ENCODE peak calls at places on chromosomes 16 and 17, in ten cellular contexts. A, B, Z, M, W, D, H, S, J and I are unnamed samples.

GRCh38 chr17:75267146-75267402 is 4.0 kb downstream of the MIF4GD start:
- DNase-seq in A (no peak), B (no peak), Z (peak; percentile 28), M (no peak), W (no peak), D (no peak), H (no peak), S (no peak), J (no peak), I (no peak)

GRCh38 chr16:55384848-55385247 is 60.8 kb downstream of the IRX6 start:
- DNase-seq in A (no peak), B (no peak), Z (no peak), M (no peak), W (no peak), D (no peak), H (no peak), S (no peak), J (no peak), I (no peak)

GRCh38 chr17:76458580-76459490 is 5.9 kb upstream of the UBE2O start:
- DNase-seq in A (peak; percentile 71), B (no peak), Z (no peak), M (no peak), W (no peak), D (peak; percentile 75), H (no peak), S (peak; percentile 43), J (no peak), I (no peak)

GRCh38 chr16:275041-275621 is 613 bp downstream of the RGS11 start:
- DNase-seq in A (no peak), B (no peak), Z (no peak), M (no peak), W (no peak), D (no peak), H (no peak), S (no peak), J (no peak), I (no peak)

GRCh38 chr17:37736428-37736827 is 8.4 kb downstream of the HNF1B start:
- DNase-seq in A (no peak), B (no peak), Z (no peak), M (no peak), W (no peak), D (no peak), H (no peak), S (no peak), J (no peak), I (no peak)

GRCh38 chr17:50185724-50186545 is 15.5 kb downstream of the COL1A1 start:
- DNase-seq in A (no peak), B (no peak), Z (no peak), M (no peak), W (no peak), D (no peak), H (no peak), S (no peak), J (no peak), I (no peak)

GRCh38 chr17:7862692-7863437 is 5.1 kb downstream of the CYB5D1 start:
- DNase-seq in A (peak; percentile 76), B (no peak), Z (no peak), M (no peak), W (peak; percentile 81), D (peak; percentile 48), H (no peak), S (no peak), J (peak; percentile 71), I (no peak)

GRCh38 chr16:72819345-72819744 is 228.6 kb downstream of the ZFHX3 start:
- DNase-seq in A (no peak), B (no peak), Z (no peak), M (no peak), W (no peak), D (no peak), H (no peak), S (no peak), J (no peak), I (no peak)

GRCh38 chr16:81035975-81036750 is 521 bp downstream of the ATMIN start:
- DNase-seq in A (peak; percentile 30), B (no peak), Z (peak; percentile 61), M (no peak), W (no peak), D (no peak), H (no peak), S (peak; percentile 69), J (peak; percentile 19), I (no peak)

GRCh38 chr17:53336281-53336680 is 486.4 kb upstream of the KIF2B start:
- DNase-seq in A (no peak), B (no peak), Z (peak; percentile 15), M (no peak), W (no peak), D (no peak), H (no peak), S (no peak), J (no peak), I (no peak)

DNA sequence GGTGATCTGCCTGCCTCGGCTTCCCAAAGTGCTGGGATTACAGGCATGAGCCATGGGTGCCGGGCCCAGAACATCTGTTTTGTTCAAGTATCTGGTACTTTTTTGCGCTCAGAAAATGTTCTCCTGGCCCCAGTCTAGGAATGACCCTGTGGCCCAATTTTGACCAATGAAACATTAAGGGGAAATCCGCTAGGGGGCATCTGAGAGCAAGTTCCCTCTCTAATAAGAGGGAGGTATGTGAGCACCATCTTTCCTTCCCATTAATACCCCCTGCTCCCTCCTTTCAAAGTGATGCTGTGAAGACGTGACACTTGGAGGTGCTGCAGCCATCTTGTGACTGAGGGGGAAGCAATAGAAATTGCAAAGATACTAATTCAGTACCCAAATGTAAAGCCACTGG is 16.5 kb upstream of the CLEC3A start:
- DNase-seq in A (no peak), B (no peak), Z (no peak), M (no peak), W (no peak), D (no peak), H (no peak), S (no peak), J (no peak), I (no peak)
- TF ChIP-seq CTCF in A (no peak), B (no peak), Z (no peak), M (peak; percentile 20), W (no peak), D (no peak), H (no peak), S (no peak), J (no peak), I (peak; percentile 6)

GRCh38 chr17:44323359-44324091 is 1.1 kb downstream of the SLC25A39 start:
- DNase-seq in A (no peak), B (no peak), Z (no peak), M (no peak), W (peak; percentile 84), D (no peak), H (no peak), S (no peak), J (no peak), I (no peak)
- TF ChIP-seq CTCF in A (no peak), B (no peak), Z (no peak), M (no peak), W (no peak), D (no peak), H (no peak), S (no peak), J (no peak), I (no peak)

GRCh38 chr17:72126575-72127486 is 6.0 kb downstream of the SOX9 start:
- DNase-seq in A (peak; percentile 63), B (no peak), Z (no peak), M (no peak), W (no peak), D (no peak), H (no peak), S (no peak), J (no peak), I (no peak)
- TF ChIP-seq CTCF in A (no peak), B (no peak), Z (no peak), M (no peak), W (no peak), D (no peak), H (no peak), S (no peak), J (no peak), I (no peak)

GRCh38 chr17:68431661-68432071 is 25.6 kb downstream of the WIPI1 start:
- DNase-seq in A (no peak), B (no peak), Z (no peak), M (no peak), W (peak; percentile 61), D (no peak), H (peak; percentile 19), S (no peak), J (no peak), I (no peak)
- TF ChIP-seq CTCF in A (no peak), B (no peak), Z (no peak), M (peak; percentile 32), W (no peak), D (no peak), H (peak; percentile 49), S (peak; percentile 12), J (peak; percentile 28), I (peak; percentile 27)